ENCODE peak calls at places on chromosomes 4 and X, in ten cellular contexts. O, S, Q, U, N, K, R, M, C and D are unnamed samples.

GRCh38 chr4:33837043-33837442 is 2407.3 kb downstream of the ARAP2 start:
- DNase-seq in N (no peak), M (no peak), C (no peak), S (peak; percentile 7), O (no peak), U (no peak), R (no peak), Q (no peak), K (no peak), D (no peak)

GRCh38 chr4:38669233-38669632 is 5.2 kb downstream of the KLF3 start:
- DNase-seq in U (no peak), Q (no peak), S (no peak), C (no peak), K (no peak), N (no peak), O (no peak), M (no peak), R (no peak), D (no peak)

GRCh38 chr4:10625130-10625529 is 59.4 kb downstream of the CLNK start:
- DNase-seq in O (no peak), N (no peak), S (peak; percentile 37), K (no peak), R (no peak), C (no peak), M (no peak), Q (no peak), U (no peak), D (no peak)

GRCh38 chrX:70504772-70505450 is 60.3 kb downstream of the DLG3 start:
- DNase-seq in R (no peak), U (no peak), S (no peak), N (no peak), C (no peak), Q (no peak), M (no peak), O (no peak), K (no peak), D (no peak)

GRCh38 chr4:84238247-84239090 is 260.6 kb downstream of the NKX6-1 start:
- DNase-seq in S (no peak), U (no peak), Q (no peak), K (no peak), M (no peak), C (no peak), R (no peak), N (no peak), O (no peak), D (no peak)

GRCh38 chr4:163048447-163048846 is 118.2 kb downstream of the NAF1 start:
- DNase-seq in S (peak; percentile 47), N (no peak), K (peak; percentile 25), R (no peak), U (peak; percentile 27), Q (no peak), M (no peak), C (no peak), O (no peak), D (no peak)

GRCh38 chr4:7423801-7424552 is 10.8 kb downstream of the PSAPL1 start:
- DNase-seq in M (no peak), S (no peak), C (no peak), O (peak; percentile 40), R (no peak), K (peak; percentile 10), Q (peak; percentile 54), N (peak; percentile 38), U (no peak), D (no peak)

GRCh38 chr4:38782452-38783108 is at the start of gene TLR10:
- DNase-seq in K (no peak), O (no peak), M (no peak), Q (no peak), S (peak; percentile 75), R (no peak), C (peak; percentile 45), N (no peak), U (peak; percentile 81), D (no peak)

GRCh38 chr4:1666391-1666790 is 17.7 kb downstream of the FAM53A start:
- DNase-seq in C (peak; percentile 90), S (no peak), R (no peak), N (no peak), M (peak; percentile 78), U (no peak), Q (no peak), K (no peak), O (no peak), D (no peak)
- H3K4me1 ChIP-seq in C (no peaks in the 10 kb centered on the region), S (no peaks in the 10 kb centered on the region), R (no peaks in the 10 kb centered on the region), N (no peaks in the 10 kb centered on the region), M (peaks cover 7% of the 10 kb centered on the region), U (no peaks in the 10 kb centered on the region), Q (no peaks in the 10 kb centered on the region), K (no peaks in the 10 kb centered on the region), O (no peaks in the 10 kb centered on the region), D (no peaks in the 10 kb centered on the region)

GRCh38 chr4:143372093-143372915 is 35.6 kb downstream of the GAB1 start:
- DNase-seq in K (no peak), N (no peak), Q (no peak), S (no peak), U (no peak), O (no peak), C (no peak), R (no peak), M (no peak), D (no peak)
- H3K4me1 ChIP-seq in K (peaks cover 8% of the 10 kb centered on the region), N (peaks cover 40% of the 10 kb centered on the region), Q (peaks cover 3% of the 10 kb centered on the region), S (peaks cover 18% of the 10 kb centered on the region), U (no peaks in the 10 kb centered on the region), O (no peaks in the 10 kb centered on the region), C (peaks cover 3% of the 10 kb centered on the region), R (peaks cover 3% of the 10 kb centered on the region), M (peaks cover 71% of the 10 kb centered on the region), D (peaks cover 9% of the 10 kb centered on the region)

GRCh38 chrX:614136-614535 is 16.5 kb upstream of the SHOX start:
- DNase-seq in Q (no peak), C (no peak), R (no peak), O (no peak), M (no peak), K (no peak), U (no peak), N (no peak), S (no peak), D (no peak)
- H3K4me1 ChIP-seq in Q (no peaks in the 10 kb centered on the region), C (no peaks in the 10 kb centered on the region), R (no peaks in the 10 kb centered on the region), O (no peaks in the 10 kb centered on the region), M (no peaks in the 10 kb centered on the region), K (no peaks in the 10 kb centered on the region), U (no peaks in the 10 kb centered on the region), N (no peaks in the 10 kb centered on the region), S (no peaks in the 10 kb centered on the region), D (no peaks in the 10 kb centered on the region)

GRCh38 chrX:71619193-71619592 is 882 bp upstream of the CXCR3 start:
- DNase-seq in M (no peak), K (no peak), O (no peak), S (no peak), N (no peak), Q (no peak), C (no peak), U (peak; percentile 47), R (no peak), D (no peak)
- H3K4me1 ChIP-seq in M (peaks cover 15% of the 10 kb centered on the region), K (no peaks in the 10 kb centered on the region), O (no peaks in the 10 kb centered on the region), S (peaks cover 5% of the 10 kb centered on the region), N (peaks cover 15% of the 10 kb centered on the region), Q (peaks cover 8% of the 10 kb centered on the region), C (peaks cover 4% of the 10 kb centered on the region), U (peaks cover 60% of the 10 kb centered on the region), R (no peaks in the 10 kb centered on the region), D (no peaks in the 10 kb centered on the region)

GRCh38 chr4:139857977-139858376 is 192.4 kb downstream of the MGST2 start:
- DNase-seq in C (no peak), Q (no peak), S (no peak), N (no peak), U (no peak), M (no peak), O (no peak), K (no peak), R (no peak), D (no peak)
- H3K4me1 ChIP-seq in C (no peaks in the 10 kb centered on the region), Q (peaks cover 2% of the 10 kb centered on the region), S (peaks cover 11% of the 10 kb centered on the region), N (peaks cover 7% of the 10 kb centered on the region), U (peaks cover 9% of the 10 kb centered on the region), M (no peaks in the 10 kb centered on the region), O (no peaks in the 10 kb centered on the region), K (peaks cover 17% of the 10 kb centered on the region), R (no peaks in the 10 kb centered on the region), D (no peaks in the 10 kb centered on the region)

GRCh38 chr4:1205641-1206298 is 33.4 kb upstream of the SPON2 start:
- DNase-seq in O (no peak), K (peak; percentile 17), M (peak; percentile 22), R (peak; percentile 28), Q (peak; percentile 72), U (no peak), N (peak; percentile 54), S (no peak), C (peak; percentile 59), D (peak; percentile 66)
- H3K4me1 ChIP-seq in O (no peaks in the 10 kb centered on the region), K (peaks cover 32% of the 10 kb centered on the region), M (peaks cover 35% of the 10 kb centered on the region), R (peaks cover 3% of the 10 kb centered on the region), Q (peaks cover 16% of the 10 kb centered on the region), U (peaks cover 36% of the 10 kb centered on the region), N (peaks cover 57% of the 10 kb centered on the region), S (peaks cover 72% of the 10 kb centered on the region), C (peaks cover 14% of the 10 kb centered on the region), D (no peaks in the 10 kb centered on the region)

DNA sequence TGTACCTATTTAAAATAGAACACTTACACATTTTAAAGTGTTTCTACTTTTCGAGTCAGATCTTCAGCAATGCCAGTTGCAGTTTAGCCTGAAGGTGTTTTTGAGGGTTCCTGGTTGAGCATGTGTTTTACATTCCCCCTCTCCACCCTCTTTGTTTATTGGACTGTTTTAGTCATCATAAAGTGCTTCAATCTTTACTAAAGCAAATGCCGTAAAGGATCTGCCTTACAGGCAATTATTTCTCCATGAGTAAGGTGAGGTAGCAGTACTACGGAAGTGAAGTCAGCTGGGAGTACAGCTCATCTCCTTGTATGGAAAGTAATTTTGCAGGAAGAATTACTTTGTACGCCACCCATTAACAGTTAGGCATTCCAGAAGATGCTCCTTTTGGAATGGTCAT is 36.9 kb downstream of the PDLIM5 start:
- DNase-seq in K (no peak), M (no peak), O (no peak), C (no peak), S (no peak), Q (no peak), N (no peak), R (no peak), U (no peak), D (no peak)
- H3K4me1 ChIP-seq in K (peaks cover 16% of the 10 kb centered on the region), M (peaks cover 76% of the 10 kb centered on the region), O (no peaks in the 10 kb centered on the region), C (peaks cover 2% of the 10 kb centered on the region), S (no peaks in the 10 kb centered on the region), Q (no peaks in the 10 kb centered on the region), N (peaks cover 3% of the 10 kb centered on the region), R (peaks cover 9% of the 10 kb centered on the region), U (no peaks in the 10 kb centered on the region), D (peaks cover 11% of the 10 kb centered on the region)

DNA sequence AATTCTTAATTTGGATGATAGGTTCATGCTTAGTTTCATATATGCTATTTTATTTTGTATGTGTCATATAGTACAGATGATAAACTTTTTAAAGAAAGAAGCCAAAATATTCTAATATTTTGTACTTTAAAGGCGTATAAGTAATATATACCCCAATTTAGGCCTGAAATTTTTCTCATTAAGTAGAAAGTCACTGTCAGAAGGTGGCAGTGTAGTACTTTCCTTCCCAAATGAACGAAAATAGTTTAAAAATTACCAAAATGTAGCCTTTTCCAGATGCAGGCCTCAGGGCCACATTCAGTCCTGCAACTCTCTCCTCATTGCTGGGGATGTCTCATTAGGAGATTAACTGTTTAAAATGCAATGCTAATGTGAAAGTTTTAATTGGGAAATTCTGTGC is 1263.6 kb downstream of the C4orf33 start:
- DNase-seq in R (no peak), U (no peak), O (no peak), S (no peak), C (no peak), M (no peak), K (no peak), N (no peak), Q (no peak), D (no peak)
- H3K4me1 ChIP-seq in R (no peaks in the 10 kb centered on the region), U (no peaks in the 10 kb centered on the region), O (no peaks in the 10 kb centered on the region), S (no peaks in the 10 kb centered on the region), C (no peaks in the 10 kb centered on the region), M (no peaks in the 10 kb centered on the region), K (no peaks in the 10 kb centered on the region), N (no peaks in the 10 kb centered on the region), Q (no peaks in the 10 kb centered on the region), D (no peaks in the 10 kb centered on the region)